ENCODE peak calls at places on chromosomes 12 and 14, in seven cellular contexts. R is stimulated activated naive B cell treated with anti-CD40 and anti-IgM and Interleukin-4, amounts not matched to agents 10 μg/mL and 1 μg/mL and 100 μg/mL, for 72 hours; F is NCI-H345; B is AG20443; P is brain microvascular endothelial cell; O is AG04450; Z is OCI-M1. M is an unnamed sample.

GRCh38 chr12:54006700-54007220 is 2.0 kb upstream of the HOXC8 start:
- DNase-seq in Z (no peak), P (no peak), O (no peak), R (no peak), F (no peak), B (no peak), M (no peak)

GRCh38 chr14:31382221-31382620 is 38.1 kb downstream of the HEATR5A start:
- DNase-seq in Z (no peak), P (no peak), F (no peak), O (no peak), B (no peak), R (no peak), M (no peak)

GRCh38 chr14:103501041-103501870 is 21.4 kb downstream of the CKB start:
- DNase-seq in Z (no peak), P (no peak), F (no peak), O (no peak), B (no peak), R (no peak), M (no peak)

GRCh38 chr14:100898935-100899840 is 4.3 kb downstream of the RTL1 start:
- DNase-seq in F (peak), B (no peak), O (no peak), R (no peak), P (no peak), Z (no peak), M (no peak)

GRCh38 chr12:83389237-83389996 is 702.7 kb downstream of the TMTC2 start:
- DNase-seq in O (no peak), Z (peak), F (no peak), P (no peak), B (no peak), R (no peak), M (no peak)

GRCh38 chr14:71089974-71090373 is 182.7 kb downstream of the PCNX1 start:
- DNase-seq in B (peak), Z (no peak), P (no peak), R (no peak), O (no peak), F (no peak), M (no peak)

GRCh38 chr14:92780865-92781264 is 13.2 kb upstream of the GOLGA5 start:
- DNase-seq in B (no peak), F (no peak), O (no peak), P (peak), R (no peak), Z (no peak), M (no peak)

GRCh38 chr12:94262228-94263010 is 114.0 kb downstream of the PLXNC1 start:
- DNase-seq in B (peak), P (peak), R (peak), F (peak), Z (peak), O (peak), M (peak)

GRCh38 chr14:93018401-93018800 is 95.5 kb downstream of the CHGA start:
- DNase-seq in Z (no peak), F (no peak), P (no peak), R (no peak), O (no peak), B (peak), M (no peak)

GRCh38 chr12:6423267-6424007 is 21.3 kb upstream of the CD27 start:
- DNase-seq in F (peak), B (peak), P (peak), O (peak), Z (peak), R (peak), M (peak)

GRCh38 chr12:132162508-132163031 is 18.3 kb downstream of the NOC4L start:
- DNase-seq in R (no peak), O (no peak), B (peak), P (peak), F (no peak), Z (no peak), M (peak)

GRCh38 chr12:112891093-112892024 is 15.4 kb upstream of the OAS1 start:
- DNase-seq in P (no peak), F (no peak), O (no peak), Z (no peak), B (no peak), R (no peak), M (peak)

GRCh38 chr14:64812412-64812811 is 67.3 kb downstream of the SPTB start:
- DNase-seq in Z (no peak), R (peak), B (no peak), O (no peak), P (no peak), F (peak), M (no peak)

GRCh38 chr12:863285-863684 is 86.2 kb downstream of the RAD52 start:
- DNase-seq in R (no peak), B (no peak), P (no peak), O (no peak), F (no peak), Z (no peak), M (no peak)

GRCh38 chr14:77249286-77249685 is 21.7 kb downstream of the NGB start:
- DNase-seq in P (no peak), F (no peak), Z (no peak), R (no peak), B (no peak), O (no peak), M (no peak)

GRCh38 chr12:52347546-52348510 is 19.5 kb downstream of the KRT85 start:
- DNase-seq in R (no peak), O (no peak), Z (no peak), B (no peak), P (no peak), F (no peak), M (no peak)

GRCh38 chr12:5965950-5966383 is 20.9 kb upstream of the ANO2 start:
- DNase-seq in F (peak), P (peak), Z (peak), B (peak), O (peak), R (peak), M (peak)

GRCh38 chr12:67471810-67472209 is 176.7 kb upstream of the DYRK2 start:
- DNase-seq in O (no peak), Z (no peak), F (no peak), P (no peak), B (no peak), R (no peak), M (peak)

GRCh38 chr12:95701275-95701674 is 89.3 kb downstream of the NTN4 start:
- DNase-seq in O (no peak), R (no peak), Z (no peak), B (peak), F (no peak), P (no peak), M (no peak)

GRCh38 chr12:73950506-73950905 is 587.1 kb upstream of the ATXN7L3B start:
- DNase-seq in Z (no peak), O (no peak), B (no peak), R (no peak), F (no peak), P (no peak), M (no peak)

GRCh38 chr14:79510659-79511058 is 700.6 kb downstream of the DIO2 start:
- DNase-seq in F (no peak), B (peak), P (peak), R (no peak), Z (no peak), O (peak), M (peak)

GRCh38 chr12:120041386-120042231 is 52.6 kb downstream of the BICDL1 start:
- DNase-seq in O (no peak), F (no peak), R (no peak), Z (no peak), P (no peak), B (no peak), M (no peak)

GRCh38 chr12:52533686-52534470 is 13.7 kb upstream of the KRT5 start:
- DNase-seq in B (no peak), P (no peak), F (no peak), O (no peak), Z (no peak), R (no peak), M (no peak)

GRCh38 chr14:24425704-24426103 is 3.8 kb downstream of the CBLN3 start:
- DNase-seq in F (peak), P (peak), R (no peak), Z (peak), O (no peak), B (peak), M (no peak)

GRCh38 chr12:69204191-69204590 is 35.2 kb upstream of the CPSF6 start:
- DNase-seq in R (no peak), Z (no peak), P (no peak), B (no peak), O (no peak), F (no peak), M (no peak)

M was measured in MG63.